ENCODE peak calls at places on chromosomes 1 and 21, in four cellular contexts. B, X, N and M are unnamed samples.

GRCh38 chr1:234771642-234772344 is 161.8 kb upstream of the IRF2BP2 start:
- DNase-seq in B (no peak), X (no peak), N (no peak), M (no peak)

GRCh38 chr1:156491151-156491949 is 9.2 kb downstream of the MEF2D start:
- DNase-seq in B (no peak), X (no peak), N (no peak), M (no peak)

GRCh38 chr1:983736-984475 is 2.0 kb upstream of the PERM1 start:
- DNase-seq in B (no peak), X (no peak), N (peak), M (no peak)

GRCh38 chr21:25536752-25537151 is 70.5 kb downstream of the MRPL39 start:
- DNase-seq in B (no peak), X (no peak), N (no peak), M (no peak)

GRCh38 chr1:224433041-224433670 is 1.4 kb downstream of the WDR26 start:
- DNase-seq in B (peak), X (no peak), N (no peak), M (peak)

GRCh38 chr1:112702420-112703261 is 4.3 kb downstream of the RHOC start:
- DNase-seq in B (no peak), X (no peak), N (no peak), M (no peak)

GRCh38 chr1:66495490-66495889 is 38.5 kb upstream of the SGIP1 start:
- DNase-seq in B (no peak), X (peak), N (no peak), M (no peak)

GRCh38 chr1:240464099-240464498 is 147.9 kb downstream of the GREM2 start:
- DNase-seq in B (no peak), X (no peak), N (no peak), M (peak)

GRCh38 chr1:192958871-192959270 is 100.3 kb downstream of the UCHL5 start:
- DNase-seq in B (no peak), X (peak), N (no peak), M (peak)

GRCh38 chr1:246435421-246436041 is 71.5 kb downstream of the SMYD3 start:
- DNase-seq in B (no peak), X (no peak), N (no peak), M (no peak)

GRCh38 chr1:162633327-162633762 is 1.1 kb downstream of the DDR2 start:
- DNase-seq in B (no peak), X (peak), N (no peak), M (no peak)

GRCh38 chr21:15894596-15894995 is 164.8 kb downstream of the USP25 start:
- DNase-seq in B (no peak), X (no peak), N (no peak), M (no peak)

GRCh38 chr1:198158766-198159589 is 2.2 kb downstream of the NEK7 start:
- DNase-seq in B (peak), X (peak), N (peak), M (peak)